ENCODE peak calls at places on chromosomes 3 and 15, in five cellular contexts. Q is choroid plexus epithelial cell, A is heart left ventricle, X is coronary artery, D is GM23338. T is an unnamed sample.

GRCh38 chr15:99707481-99708270 is 25.6 kb downstream of the LYSMD4 start:
- DNase-seq in Q (peak), X (no peak), A (no peak), D (no peak), T (no peak)

GRCh38 chr3:17057316-17057715 is 172.6 kb downstream of the PLCL2 start:
- DNase-seq in A (no peak), X (no peak), D (no peak), Q (peak), T (no peak)

GRCh38 chr15:76976572-76977270 is 18.2 kb upstream of the PSTPIP1 start:
- DNase-seq in D (no peak), X (no peak), A (no peak), Q (no peak), T (no peak)

GRCh38 chr3:134039161-134039862 is 9.6 kb upstream of the SLCO2A1 start:
- DNase-seq in Q (no peak), X (peak), A (no peak), D (peak), T (no peak)

GRCh38 chr3:9324944-9325343 is 37.9 kb upstream of the THUMPD3 start:
- DNase-seq in A (no peak), X (no peak), D (no peak), Q (no peak), T (no peak)

GRCh38 chr3:57855943-57856342 is 99.8 kb downstream of the SLMAP start:
- DNase-seq in X (no peak), A (no peak), Q (no peak), D (no peak), T (no peak)

GRCh38 chr3:126654571-126655393 is at the start of gene TXNRD3:
- DNase-seq in D (peak), Q (peak), A (peak), X (no peak), T (peak)

GRCh38 chr3:188315563-188315962 is 161.6 kb downstream of the LPP start:
- DNase-seq in D (no peak), X (no peak), Q (no peak), A (no peak), T (no peak)

GRCh38 chr3:48553886-48554845 is 2.4 kb downstream of the PFKFB4 start:
- DNase-seq in X (no peak), Q (no peak), D (no peak), A (no peak), T (no peak)
- H3K4me3 ChIP-seq in X (no peak), Q (no peak), D (no peak), A (no peak), T (no peak)

DNA sequence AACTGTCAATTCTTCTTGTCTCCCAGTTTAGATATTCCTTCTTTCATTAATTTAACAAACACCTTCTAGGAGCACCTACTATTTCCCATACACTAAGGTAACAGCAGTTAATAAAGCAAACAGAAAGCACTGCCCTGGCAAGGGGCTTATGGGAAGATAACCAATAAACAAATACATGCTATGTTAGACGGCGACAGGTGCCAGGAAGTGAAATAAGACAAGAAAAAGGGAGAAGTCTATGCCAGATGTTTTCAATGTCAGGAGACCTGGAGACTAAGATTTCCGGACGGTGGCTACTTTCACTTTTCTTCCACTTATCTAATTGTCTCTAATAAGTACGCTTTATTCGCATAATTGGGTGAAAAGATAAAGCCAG is 32.5 kb upstream of the ZNF445 start:
- DNase-seq in X (no peak), D (no peak), Q (peak), A (no peak), T (peak)
- H3K4me3 ChIP-seq in X (peak), D (peak), Q (peak), A (peak), T (peak)

DNA sequence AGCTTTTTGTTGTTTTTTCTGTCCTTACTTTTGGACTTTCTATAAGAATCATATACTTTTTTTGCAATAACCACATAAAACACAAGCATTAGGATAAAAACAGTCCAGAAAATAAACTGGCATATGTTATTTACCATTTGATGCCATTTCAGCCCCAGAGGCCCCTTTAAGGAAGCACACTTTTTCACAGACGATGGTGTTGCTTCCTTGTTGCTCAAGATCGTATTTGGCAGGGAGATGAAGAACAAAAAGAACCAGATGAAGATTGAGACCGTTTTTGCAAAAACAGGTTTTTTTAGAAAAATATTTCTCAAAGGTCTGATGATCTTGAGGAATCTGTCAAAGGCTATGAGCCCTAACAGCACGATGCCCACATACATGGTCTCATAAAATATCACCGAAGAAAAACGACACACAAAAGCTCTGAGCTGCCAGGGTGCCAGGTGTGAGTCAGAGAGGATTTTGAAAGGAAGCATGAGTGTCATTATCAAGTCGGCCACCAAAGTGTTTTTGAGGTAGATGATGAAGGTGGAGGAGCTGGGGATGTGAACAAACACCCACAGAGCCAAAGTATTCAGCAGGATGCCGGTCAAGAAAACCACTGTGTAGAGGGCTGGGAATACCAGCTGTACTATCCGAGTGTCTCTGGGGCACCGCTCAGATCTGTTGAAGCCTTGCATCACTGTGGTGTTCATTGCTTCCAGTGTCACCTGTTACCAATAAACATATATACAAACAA is 882 bp downstream of the P2RY13 start:
- DNase-seq in Q (peak), A (no peak), D (no peak), X (no peak), T (no peak)
- H3K4me3 ChIP-seq in Q (no peak), A (no peak), D (no peak), X (peak), T (no peak)

DNA sequence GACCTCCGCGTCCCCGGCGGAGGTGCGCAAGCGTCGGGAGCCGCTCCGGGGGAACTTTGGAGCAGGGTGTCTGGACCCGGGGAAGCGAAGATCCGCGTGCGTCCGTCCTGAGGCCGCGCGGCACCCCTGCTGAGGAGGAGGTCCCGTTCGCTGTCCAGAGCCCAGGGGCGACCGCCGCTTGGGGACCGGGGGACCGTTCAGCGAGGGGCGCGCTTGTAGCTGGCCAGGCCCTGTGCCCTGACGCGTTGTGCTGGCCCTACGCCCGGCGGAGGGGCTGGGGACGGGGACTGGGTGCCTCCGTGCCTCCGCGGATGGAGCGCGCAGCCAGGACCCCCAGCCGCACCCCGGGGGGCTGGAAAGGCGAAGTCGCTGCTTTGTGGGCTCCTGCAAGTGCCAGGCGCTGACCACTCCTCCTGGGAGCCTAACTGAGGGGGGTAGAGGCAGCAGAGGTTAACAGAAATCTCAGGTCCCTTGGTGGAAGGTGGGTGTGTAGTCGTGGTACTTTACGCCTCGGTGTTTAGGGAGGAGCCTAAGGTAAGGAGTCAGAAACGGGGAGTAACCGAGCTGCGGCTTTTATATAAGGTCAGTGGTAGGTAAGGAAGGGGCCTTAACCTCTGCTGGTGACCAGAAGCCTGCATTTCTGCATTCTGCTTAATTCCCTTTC is at the start of gene PPARG:
- DNase-seq in Q (peak), X (no peak), D (peak), A (peak), T (no peak)
- H3K4me3 ChIP-seq in Q (peak), X (peak), D (peak), A (peak), T (no peak)

GRCh38 chr3:128177865-128178264 is 24.6 kb downstream of the EEFSEC start:
- DNase-seq in Q (no peak), X (no peak), D (no peak), A (no peak), T (no peak)
- H3K4me3 ChIP-seq in Q (no peak), X (peak), D (no peak), A (no peak), T (no peak)

GRCh38 chr3:194686816-194687637 is 1.3 kb downstream of the FAM43A start:
- DNase-seq in Q (peak), A (peak), X (no peak), D (peak), T (no peak)

GRCh38 chr3:194688946-194689345 is 3.3 kb downstream of the FAM43A start:
- DNase-seq in Q (no peak), D (no peak), X (peak), A (no peak), T (no peak)

GRCh38 chr3:194687638-194688206 is 2.0 kb downstream of the FAM43A start:
- DNase-seq in A (peak), Q (peak), D (peak), X (peak), T (peak)

GRCh38 chr3:194689493-194689901 is 3.8 kb downstream of the FAM43A start:
- DNase-seq in X (peak), D (no peak), Q (peak), A (no peak), T (peak)

DNA sequence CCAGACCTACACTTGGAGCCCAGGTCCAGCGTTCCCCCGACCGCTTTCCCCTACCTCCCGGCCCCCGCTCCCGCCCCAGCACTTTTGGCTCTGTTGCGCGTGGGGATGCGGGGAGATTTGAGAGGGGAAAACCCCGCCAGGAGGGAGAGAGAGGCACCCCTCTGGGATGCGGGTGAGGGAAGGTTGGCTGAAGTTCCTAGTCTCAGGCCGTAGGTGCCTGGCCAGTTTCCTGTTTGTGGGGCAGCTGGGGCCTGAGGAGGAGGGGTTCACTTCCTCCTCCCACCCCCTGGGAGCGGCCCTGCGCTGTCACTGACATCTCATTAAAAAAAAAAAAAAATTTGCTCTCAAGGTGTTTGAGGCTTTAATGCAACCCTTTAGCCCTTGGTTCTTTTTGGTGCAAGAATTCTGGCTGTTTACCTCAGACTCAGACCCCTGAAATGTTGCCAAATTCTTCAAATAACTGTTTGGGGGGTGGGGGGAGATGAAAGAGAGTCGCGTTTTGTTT is 2.6 kb downstream of the FAM43A start:
- DNase-seq in X (no peak), D (peak), Q (peak), A (peak), T (no peak)
- H3K4me3 ChIP-seq in X (peak), D (peak), Q (peak), A (peak), T (no peak)

GRCh38 chr3:122245513-122246174 is 62.2 kb downstream of the CASR start:
- DNase-seq in A (no peak), Q (peak), D (no peak), X (no peak), T (peak)
- H3K4me3 ChIP-seq in A (no peak), Q (no peak), D (no peak), X (peak), T (no peak)

GRCh38 chr3:124699686-124700396 is 30.4 kb upstream of the UMPS start:
- DNase-seq in D (no peak), X (no peak), Q (no peak), A (no peak), T (no peak)
- H3K4me3 ChIP-seq in D (no peak), X (no peak), Q (no peak), A (no peak), T (no peak)

T was measured in Jurkat, Clone E6-1.